ENCODE peak calls at places on chromosome 20, in nine cellular contexts. Y is hepatocyte; C is SK-N-SH; S is stomach; I is heart right ventricle; B is pancreas; M is cardiac muscle cell; T is CD8-positive, alpha-beta memory T cell; O is fibroblast of lung. N is an unnamed sample.

GRCh38 chr20:26209171-26209941 is 512.7 kb upstream of the ZNF337 start:
- DNase-seq in Y (peak), C (peak), S (no peak), I (no peak), B (no peak), M (peak), T (no peak), O (no peak), N (no peak)

GRCh38 chr20:57289401-57290177 is 23.1 kb upstream of the BMP7 start:
- DNase-seq in Y (no peak), C (no peak), S (no peak), I (no peak), B (no peak), M (no peak), T (no peak), O (no peak), N (no peak)

GRCh38 chr20:58384821-58385220 is 4.2 kb upstream of the VAPB start:
- DNase-seq in Y (no peak), C (no peak), S (no peak), I (no peak), B (no peak), M (no peak), T (no peak), O (no peak), N (no peak)

GRCh38 chr20:57612916-57613315 is 7.3 kb downstream of the ZBP1 start:
- DNase-seq in Y (no peak), C (no peak), S (no peak), I (no peak), B (no peak), M (no peak), T (no peak), O (no peak), N (no peak)

GRCh38 chr20:48203252-48203651 is 418.0 kb upstream of the SULF2 start:
- DNase-seq in Y (no peak), C (no peak), S (no peak), I (no peak), B (no peak), M (no peak), T (no peak), O (no peak), N (no peak)

GRCh38 chr20:49349078-49349477 is 71.2 kb upstream of the ZNFX1 start:
- DNase-seq in Y (no peak), C (no peak), S (no peak), I (no peak), B (no peak), M (no peak), T (no peak), O (no peak), N (no peak)

GRCh38 chr20:26135325-26136110 is 438.9 kb upstream of the ZNF337 start:
- DNase-seq in Y (no peak), C (no peak), S (no peak), I (no peak), B (no peak), M (no peak), T (no peak), O (no peak), N (no peak)

GRCh38 chr20:57476073-57476526 is 48.8 kb downstream of the CTCFL start:
- DNase-seq in Y (no peak), C (no peak), S (no peak), I (no peak), B (no peak), M (no peak), T (no peak), O (no peak), N (no peak)

GRCh38 chr20:17611540-17612286 is 41.8 kb downstream of the DSTN start:
- DNase-seq in Y (peak), C (peak), S (peak), I (no peak), B (no peak), M (peak), T (no peak), O (peak), N (peak)

GRCh38 chr20:56945057-56945456 is 316.0 kb downstream of the TFAP2C start:
- DNase-seq in Y (no peak), C (no peak), S (no peak), I (no peak), B (peak), M (peak), T (no peak), O (no peak), N (no peak)

GRCh38 chr20:58883243-58883691 is 30.8 kb downstream of the GNAS start:
- DNase-seq in Y (no peak), C (no peak), S (no peak), I (no peak), B (no peak), M (no peak), T (no peak), O (no peak), N (no peak)

GRCh38 chr20:3093861-3094361 is 9.4 kb upstream of the AVP start:
- DNase-seq in Y (no peak), C (no peak), S (no peak), I (no peak), B (no peak), M (no peak), T (no peak), O (no peak), N (no peak)

GRCh38 chr20:57849126-57849867 is 139.5 kb upstream of the PMEPA1 start:
- DNase-seq in Y (no peak), C (no peak), S (no peak), I (no peak), B (no peak), M (peak), T (no peak), O (no peak), N (no peak)

GRCh38 chr20:32010666-32011065 is 428 bp downstream of the CCM2L start:
- DNase-seq in Y (no peak), C (no peak), S (no peak), I (no peak), B (no peak), M (no peak), T (no peak), O (no peak), N (no peak)

GRCh38 chr20:51313275-51313898 is 229.1 kb downstream of the NFATC2 start:
- DNase-seq in Y (no peak), C (no peak), S (no peak), I (no peak), B (no peak), M (no peak), T (no peak), O (no peak), N (no peak)

GRCh38 chr20:60334936-60335335 is 376.7 kb downstream of the CDH26 start:
- DNase-seq in Y (no peak), C (no peak), S (no peak), I (no peak), B (no peak), M (no peak), T (no peak), O (no peak), N (no peak)

GRCh38 chr20:53013847-53014246 is 41.7 kb downstream of the TSHZ2 start:
- DNase-seq in Y (no peak), C (no peak), S (no peak), I (no peak), B (no peak), M (no peak), T (no peak), O (no peak), N (no peak)

GRCh38 chr20:4633780-4634179 is 87.9 kb upstream of the PRND start:
- DNase-seq in Y (peak), C (no peak), S (no peak), I (no peak), B (no peak), M (peak), T (no peak), O (peak), N (no peak)

GRCh38 chr20:7161690-7162089 is 394.2 kb downstream of the BMP2 start:
- DNase-seq in Y (peak), C (peak), S (no peak), I (peak), B (no peak), M (peak), T (no peak), O (peak), N (no peak)

GRCh38 chr20:51388227-51388626 is 154.3 kb downstream of the NFATC2 start:
- DNase-seq in Y (no peak), C (no peak), S (no peak), I (no peak), B (no peak), M (no peak), T (no peak), O (no peak), N (no peak)

GRCh38 chr20:3167738-3168078 is 5.6 kb downstream of the LZTS3 start:
- DNase-seq in Y (no peak), C (no peak), S (no peak), I (no peak), B (no peak), M (no peak), T (no peak), O (no peak), N (no peak)

GRCh38 chr20:45433316-45433715 is 17.4 kb downstream of the PIGT start:
- DNase-seq in Y (no peak), C (no peak), S (no peak), I (peak), B (no peak), M (peak), T (no peak), O (peak), N (no peak)
- H3K27ac ChIP-seq in Y (no peak), C (no peak), S (peak), I (no peak), B (no peak), M (no peak), T (no peak), O (no peak), N (no peak)

DNA sequence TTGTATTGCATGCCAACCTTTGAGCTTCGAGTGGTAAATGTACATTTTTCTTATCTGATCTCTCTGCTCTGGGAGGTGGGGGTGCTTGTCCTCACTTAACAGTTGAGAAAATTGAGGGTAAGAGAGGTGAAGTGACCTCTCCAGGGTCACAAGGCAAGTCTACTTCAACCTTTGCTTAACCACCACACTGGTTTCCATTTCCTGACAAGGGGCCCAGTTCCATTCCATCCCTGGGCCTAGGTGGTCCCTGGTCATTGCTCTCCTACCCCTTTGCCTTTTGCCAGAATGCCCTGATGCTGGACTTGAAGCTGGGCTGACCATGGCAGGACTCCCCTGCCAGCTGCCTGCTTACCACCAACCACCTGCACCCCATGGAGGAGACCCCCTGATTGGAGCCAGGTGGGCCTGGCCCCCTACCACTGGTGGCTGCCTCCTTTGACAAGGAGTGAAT is 9.9 kb upstream of the BPIFB3 start:
- DNase-seq in Y (no peak), C (no peak), S (no peak), I (no peak), B (no peak), M (no peak), T (no peak), O (no peak), N (no peak)
- H3K27ac ChIP-seq in Y (no peak), C (no peak), S (no peak), I (no peak), B (no peak), M (no peak), T (no peak), O (no peak), N (no peak)

DNA sequence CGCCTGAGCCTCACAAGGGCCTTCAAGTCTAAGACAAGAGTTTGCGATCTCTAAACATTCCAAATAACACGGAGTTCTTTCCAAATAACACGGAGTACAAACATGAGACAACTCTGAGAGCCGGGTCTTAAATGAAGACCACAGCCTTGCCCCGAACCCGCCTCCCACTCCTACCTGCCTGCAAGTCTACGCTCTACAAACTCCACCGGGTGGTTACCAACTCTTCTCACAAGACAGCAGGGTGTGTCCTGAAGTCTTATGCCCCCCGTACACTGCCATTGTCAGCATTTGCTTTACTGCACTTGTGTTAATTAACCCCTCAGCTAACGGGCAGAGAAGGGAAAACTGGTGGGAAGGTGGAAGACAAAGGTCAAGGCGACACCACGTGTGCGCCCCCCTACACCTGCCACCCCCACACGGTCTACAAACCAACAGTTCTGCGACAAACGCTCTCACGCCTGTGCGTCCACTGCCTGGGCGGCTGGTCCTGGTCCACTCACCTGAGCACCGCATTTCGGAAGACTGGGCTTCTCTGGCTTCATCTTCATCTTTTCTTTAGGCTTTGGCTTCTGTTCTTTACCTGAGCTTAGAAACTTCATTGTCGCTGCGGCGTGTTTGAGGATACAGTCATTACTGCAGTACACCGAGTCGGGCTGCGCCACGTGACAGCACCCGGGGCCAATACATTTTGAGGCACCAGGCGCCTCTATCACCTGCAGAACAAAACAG is 19.5 kb downstream of the DIDO1 start:
- DNase-seq in Y (no peak), C (no peak), S (no peak), I (no peak), B (no peak), M (no peak), T (no peak), O (no peak), N (no peak)
- H3K27ac ChIP-seq in Y (no peak), C (no peak), S (no peak), I (no peak), B (no peak), M (no peak), T (no peak), O (no peak), N (no peak)

GRCh38 chr20:11168026-11168425 is 494.2 kb upstream of the JAG1 start:
- DNase-seq in Y (no peak), C (no peak), S (no peak), I (no peak), B (no peak), M (no peak), T (no peak), O (no peak), N (no peak)

GRCh38 chr20:11172881-11173280 is 499.1 kb upstream of the JAG1 start:
- DNase-seq in Y (no peak), C (no peak), S (no peak), I (no peak), B (no peak), M (peak), T (no peak), O (no peak), N (no peak)

GRCh38 chr20:11166716-11167115 is 492.9 kb upstream of the JAG1 start:
- DNase-seq in Y (no peak), C (no peak), S (no peak), I (no peak), B (no peak), M (peak), T (no peak), O (no peak), N (no peak)

GRCh38 chr20:11170565-11170964 is 496.8 kb upstream of the JAG1 start:
- DNase-seq in Y (no peak), C (no peak), S (no peak), I (no peak), B (no peak), M (peak), T (no peak), O (no peak), N (no peak)

DNA sequence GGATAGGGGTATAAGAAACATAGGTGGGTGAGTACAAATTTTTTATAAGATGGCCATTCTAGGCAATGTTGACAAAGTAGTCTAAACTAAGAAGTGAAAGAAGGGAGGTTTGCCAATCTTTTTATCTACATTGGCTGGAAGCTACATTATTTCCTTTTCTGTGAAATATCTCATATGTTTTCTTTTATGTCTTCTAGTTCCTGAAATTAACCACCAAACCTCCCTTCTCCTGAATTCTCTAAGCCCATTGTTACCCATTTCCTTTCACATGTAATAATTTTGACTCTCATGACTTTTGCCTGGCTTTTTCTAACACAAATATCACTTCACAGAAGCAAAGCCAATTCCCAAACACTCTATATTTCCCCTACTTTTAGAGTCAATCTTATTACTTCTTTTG is 496.2 kb upstream of the JAG1 start:
- DNase-seq in Y (no peak), C (no peak), S (no peak), I (no peak), B (no peak), M (peak), T (no peak), O (no peak), N (no peak)
- H3K27ac ChIP-seq in Y (no peak), C (no peak), S (no peak), I (no peak), B (no peak), M (no peak), T (no peak), O (no peak), N (no peak)

GRCh38 chr20:19288636-19289035 is 76.2 kb downstream of the SLC24A3 start:
- DNase-seq in Y (no peak), C (no peak), S (no peak), I (no peak), B (no peak), M (no peak), T (no peak), O (no peak), N (no peak)
- H3K27ac ChIP-seq in Y (no peak), C (no peak), S (peak), I (no peak), B (no peak), M (no peak), T (no peak), O (no peak), N (no peak)

GRCh38 chr20:36408219-36408618 is 102.1 kb downstream of the DLGAP4 start:
- DNase-seq in Y (peak), C (peak), S (peak), I (no peak), B (peak), M (peak), T (no peak), O (peak), N (no peak)

GRCh38 chr20:36402708-36403107 is 96.6 kb downstream of the DLGAP4 start:
- DNase-seq in Y (no peak), C (no peak), S (no peak), I (no peak), B (no peak), M (no peak), T (no peak), O (no peak), N (no peak)

GRCh38 chr20:36407196-36407733 is 101.1 kb downstream of the DLGAP4 start:
- DNase-seq in Y (no peak), C (no peak), S (no peak), I (no peak), B (no peak), M (peak), T (no peak), O (no peak), N (no peak)

GRCh38 chr20:36404435-36404978 is 98.4 kb downstream of the DLGAP4 start:
- DNase-seq in Y (no peak), C (no peak), S (no peak), I (no peak), B (no peak), M (no peak), T (no peak), O (no peak), N (no peak)

DNA sequence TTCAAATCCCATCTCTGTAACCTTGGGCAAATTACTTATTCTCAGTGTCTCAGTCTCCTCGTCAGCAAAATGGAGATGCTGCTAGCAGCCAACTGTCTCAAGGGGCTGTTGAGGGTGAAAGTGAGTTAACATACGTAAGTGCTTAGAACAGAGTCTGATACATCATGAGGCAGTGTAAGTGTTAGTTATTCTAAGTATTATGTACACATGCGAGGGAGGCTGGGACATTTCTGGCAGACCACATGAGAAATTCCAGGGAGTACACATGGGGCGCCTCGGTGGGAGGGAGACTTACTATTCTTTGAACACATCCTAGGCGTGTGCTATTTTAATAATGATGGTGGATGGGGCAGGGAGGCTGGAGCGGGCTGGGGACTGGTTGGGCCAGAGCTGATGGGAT is 99.1 kb downstream of the DLGAP4 start:
- DNase-seq in Y (no peak), C (no peak), S (no peak), I (no peak), B (no peak), M (peak), T (no peak), O (no peak), N (no peak)
- H3K27ac ChIP-seq in Y (no peak), C (no peak), S (no peak), I (no peak), B (no peak), M (no peak), T (no peak), O (no peak), N (no peak)

GRCh38 chr20:45452238-45452637 is 17.3 kb upstream of the WFDC2 start:
- DNase-seq in Y (no peak), C (no peak), S (no peak), I (no peak), B (no peak), M (no peak), T (no peak), O (no peak), N (no peak)
- H3K27ac ChIP-seq in Y (no peak), C (no peak), S (no peak), I (no peak), B (no peak), M (no peak), T (no peak), O (no peak), N (no peak)